ENCODE peak calls at places on chromosomes 2 and 18, in four cellular contexts. One of them, this sample, is unnamed.

GRCh38 chr2:126907671-126908070 is 9.0 kb downstream of the TEX51 start:
- DNase-seq in A549: no peak
- DNase-seq in K562: no peak
- DNase-seq in GM12878: no peak
- DNase-seq in this sample: no peak

GRCh38 chr2:217740178-217740577 is 262.6 kb downstream of the TNS1 start:
- DNase-seq in K562: no peak
- DNase-seq in GM12878: no peak
- DNase-seq in A549: no peak
- DNase-seq in this sample: no peak

GRCh38 chr18:26548144-26549102 is at the start of gene KCTD1:
- DNase-seq in K562: no peak
- DNase-seq in GM12878: no peak
- DNase-seq in A549: peak; percentile 74
- DNase-seq in this sample: peak; percentile 75

GRCh38 chr2:172449916-172450550 is 22.6 kb downstream of the ITGA6 start:
- DNase-seq in A549: no peak
- DNase-seq in K562: no peak
- DNase-seq in GM12878: no peak
- DNase-seq in this sample: no peak

GRCh38 chr2:105674859-105675541 is 69.7 kb upstream of the NCK2 start:
- DNase-seq in K562: no peak
- DNase-seq in A549: no peak
- DNase-seq in GM12878: no peak
- DNase-seq in this sample: no peak

GRCh38 chr2:46705663-46706062 is 209.9 kb downstream of the MCFD2 start:
- DNase-seq in A549: no peak
- DNase-seq in GM12878: no peak
- DNase-seq in K562: no peak
- DNase-seq in this sample: no peak

GRCh38 chr18:50293039-50293438 is 5.5 kb upstream of the CXXC1 start:
- DNase-seq in GM12878: no peak
- DNase-seq in K562: no peak
- DNase-seq in A549: no peak
- DNase-seq in this sample: no peak

GRCh38 chr2:46460991-46461715 is 18.2 kb upstream of the TMEM247 start:
- DNase-seq in A549: peak; percentile 66
- DNase-seq in GM12878: peak; percentile 39
- DNase-seq in K562: peak; percentile 84
- DNase-seq in this sample: peak; percentile 70

GRCh38 chr18:33833847-33834246 is 255.8 kb downstream of the ASXL3 start:
- DNase-seq in K562: no peak
- DNase-seq in GM12878: no peak
- DNase-seq in A549: no peak
- DNase-seq in this sample: no peak

GRCh38 chr2:4678937-4679336 is 975.6 kb downstream of the DCDC2C start:
- DNase-seq in K562: no peak
- DNase-seq in GM12878: no peak
- DNase-seq in A549: no peak
- DNase-seq in this sample: no peak

GRCh38 chr2:9382604-9383235 is 40.6 kb downstream of the ITGB1BP1 start:
- DNase-seq in K562: no peak
- DNase-seq in GM12878: no peak
- DNase-seq in A549: no peak
- DNase-seq in this sample: no peak

GRCh38 chr2:144111443-144111842 is 408.5 kb downstream of the ZEB2 start:
- DNase-seq in A549: no peak
- DNase-seq in K562: no peak
- DNase-seq in GM12878: no peak
- DNase-seq in this sample: no peak

DNA sequence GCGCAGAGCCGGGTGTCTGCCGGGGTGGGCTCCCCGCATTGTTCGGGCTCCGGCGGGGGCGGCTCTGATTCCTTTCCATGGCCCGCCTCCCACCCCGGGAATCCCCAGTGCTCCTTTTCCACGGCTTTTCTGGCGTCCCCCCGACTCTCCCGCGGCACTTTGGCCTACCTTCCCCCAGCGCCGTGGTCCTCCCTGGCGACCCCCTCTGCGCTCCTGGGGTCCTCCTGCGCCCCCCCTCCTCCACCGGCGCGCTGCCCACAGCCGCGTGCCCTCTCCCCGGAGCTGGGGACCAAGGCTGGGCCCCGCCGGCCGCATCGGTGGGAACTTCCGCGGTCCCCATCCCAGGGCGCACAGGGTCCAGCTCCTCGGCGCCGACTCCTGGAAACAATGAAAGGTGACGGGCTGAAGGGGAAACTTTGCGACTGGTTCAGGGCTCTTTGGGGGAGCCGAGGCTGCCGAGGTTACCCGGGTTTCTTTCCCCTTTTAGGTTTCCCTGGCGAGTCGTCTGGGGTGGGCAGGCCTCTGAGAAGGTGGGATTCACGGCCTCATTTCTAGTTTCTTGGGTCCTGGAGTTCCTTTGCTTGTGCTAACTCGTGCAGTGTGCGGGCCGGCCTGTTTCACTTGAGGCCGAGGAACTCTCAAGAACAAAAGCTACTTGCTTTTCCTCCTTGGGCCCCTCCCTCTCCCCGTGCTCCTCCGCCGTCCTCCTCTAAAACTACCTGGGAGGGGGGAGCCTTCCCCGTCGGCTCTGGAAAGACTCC is 2.2 kb downstream of the TGIF1 start:
- DNase-seq in GM12878: no peak
- DNase-seq in K562: peak; percentile 37
- DNase-seq in A549: no peak
- DNase-seq in this sample: no peak
- TF ChIP-seq CHD2 in GM12878: no peak
- TF ChIP-seq CHD2 in K562: no peak
- TF ChIP-seq CHD2 in A549: no peak
- TF ChIP-seq CHD2 in this sample: no peak

DNA sequence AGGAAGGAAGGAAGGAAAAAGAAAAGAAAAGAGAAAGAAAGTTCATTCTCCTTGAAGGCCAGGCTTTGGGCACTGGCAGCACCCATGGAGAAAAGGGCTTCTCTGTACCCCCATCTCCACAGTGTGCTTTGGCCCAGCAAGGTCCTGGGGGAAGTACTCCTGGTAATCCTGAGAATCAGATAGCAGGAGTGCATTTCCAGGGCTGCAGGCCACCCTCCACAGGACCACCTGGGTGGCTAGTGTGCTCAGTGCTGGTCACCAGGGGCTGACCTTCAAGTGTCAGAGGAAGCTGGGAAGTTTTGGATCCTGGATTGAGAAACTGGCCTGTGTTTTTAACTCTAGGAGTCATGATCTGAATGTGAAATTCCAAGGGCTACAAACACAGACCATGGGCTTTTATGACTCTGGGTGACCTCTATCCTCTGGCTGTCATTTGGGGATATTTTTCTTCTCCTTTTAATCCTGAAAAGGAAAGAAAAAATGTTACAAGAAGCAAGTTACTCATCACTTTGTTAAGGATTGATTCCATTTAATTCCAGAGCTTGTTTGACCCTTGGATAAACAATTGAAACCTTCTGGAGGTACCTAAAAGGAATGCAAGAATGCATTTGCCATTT is 9.3 kb downstream of the RHOB start:
- DNase-seq in K562: no peak
- DNase-seq in GM12878: no peak
- DNase-seq in A549: no peak
- DNase-seq in this sample: no peak
- TF ChIP-seq CHD4 in K562: no peak
- TF ChIP-seq CHD4 in GM12878: no peak
- TF ChIP-seq CHD4 in A549: no peak
- TF ChIP-seq CHD4 in this sample: no peak

GRCh38 chr2:3612639-3613523 is 18.0 kb downstream of the COLEC11 start:
- DNase-seq in A549: no peak
- DNase-seq in GM12878: no peak
- DNase-seq in K562: no peak
- DNase-seq in this sample: no peak
- TF ChIP-seq CHD2 in A549: no peak
- TF ChIP-seq CHD2 in GM12878: no peak
- TF ChIP-seq CHD2 in K562: no peak
- TF ChIP-seq CHD2 in this sample: no peak

GRCh38 chr2:192049362-192049761 is 145.4 kb downstream of the TMEFF2 start:
- DNase-seq in K562: no peak
- DNase-seq in GM12878: no peak
- DNase-seq in A549: no peak
- DNase-seq in this sample: no peak

GRCh38 chr2:192053921-192054320 is 140.8 kb downstream of the TMEFF2 start:
- DNase-seq in GM12878: no peak
- DNase-seq in A549: no peak
- DNase-seq in K562: no peak
- DNase-seq in this sample: no peak

DNA sequence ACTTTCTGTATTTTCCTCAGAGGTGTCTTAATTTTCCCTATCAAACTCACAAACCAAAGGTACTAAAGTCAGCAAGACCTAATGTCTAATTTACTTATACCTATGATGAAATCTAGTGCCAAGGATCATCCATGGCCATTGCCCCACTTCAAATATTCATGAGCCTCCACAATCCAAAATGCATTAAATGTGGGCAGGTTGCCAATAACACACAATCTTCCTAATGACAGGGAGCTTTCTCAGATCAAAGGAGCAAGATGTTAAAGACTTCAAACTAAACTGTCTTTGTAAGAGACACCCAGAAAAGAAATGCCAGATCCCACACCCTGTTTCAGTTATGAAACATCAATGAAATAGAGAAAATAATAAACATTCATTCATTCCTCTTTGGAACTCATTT is 143.2 kb downstream of the TMEFF2 start:
- DNase-seq in K562: no peak
- DNase-seq in A549: no peak
- DNase-seq in GM12878: no peak
- DNase-seq in this sample: no peak
- TF ChIP-seq CHD4 in K562: no peak
- TF ChIP-seq CHD4 in A549: no peak
- TF ChIP-seq CHD4 in GM12878: no peak
- TF ChIP-seq CHD4 in this sample: no peak

GRCh38 chr2:119408221-119408619 is 23.4 kb upstream of the TMEM37 start:
- DNase-seq in A549: no peak
- DNase-seq in K562: no peak
- DNase-seq in GM12878: no peak
- DNase-seq in this sample: no peak
- TF ChIP-seq CHD2 in A549: no peak
- TF ChIP-seq CHD2 in K562: no peak
- TF ChIP-seq CHD2 in GM12878: no peak
- TF ChIP-seq CHD2 in this sample: no peak